ENCODE peak calls at places on chromosomes 13 and 19, in seven cellular contexts. C is SJSA1; R is CD8-positive, alpha-beta T cell; L is tibial nerve; B is CD8-positive, alpha-beta memory T cell; Z is lower lobe of right lung; X is tibial artery. S is an unnamed sample.
A peak's percentile ranks its signal among the peaks of the same experiment; 100 is the strongest.

GRCh38 chr13:112966776-112967175 is 2.2 kb upstream of the MCF2L start:
- DNase-seq in R (no peak), X (peak; percentile 37), C (no peak), B (no peak), Z (no peak), L (no peak), S (no peak)

GRCh38 chr19:6042776-6043726 is 65.1 kb upstream of the RANBP3 start:
- DNase-seq in X (no peak), R (no peak), Z (no peak), L (no peak), B (no peak), C (no peak), S (no peak)

GRCh38 chr13:40960721-40961120 is 58.4 kb downstream of the ELF1 start:
- DNase-seq in Z (no peak), C (no peak), R (no peak), L (no peak), B (no peak), X (no peak), S (no peak)

GRCh38 chr19:46998445-46999142 is 21.0 kb upstream of the NPAS1 start:
- DNase-seq in L (no peak), B (no peak), R (no peak), X (no peak), C (no peak), Z (no peak), S (no peak)

GRCh38 chr19:18419195-18419698 is at the start of gene SSBP4:
- DNase-seq in Z (peak; percentile 80), R (peak; percentile 61), C (peak; percentile 84), X (peak; percentile 85), B (peak; percentile 65), L (peak; percentile 66), S (peak; percentile 83)

GRCh38 chr13:113051641-113052040 is 54.0 kb upstream of the F7 start:
- DNase-seq in L (no peak), B (no peak), C (no peak), R (no peak), Z (peak; percentile 10), X (no peak), S (no peak)

GRCh38 chr13:26052136-26052736 is 420 bp upstream of the SHISA2 start:
- DNase-seq in R (no peak), Z (no peak), L (no peak), X (no peak), C (no peak), B (no peak), S (no peak)

GRCh38 chr19:1619703-1620102 is 14.4 kb upstream of the UQCR11 start:
- DNase-seq in B (no peak), R (no peak), C (no peak), L (no peak), Z (no peak), X (no peak), S (no peak)

GRCh38 chr19:55460670-55461258 is 678 bp downstream of the ISOC2 start:
- DNase-seq in X (peak; percentile 90), C (no peak), Z (peak; percentile 70), R (no peak), L (peak; percentile 83), B (peak; percentile 38), S (no peak)

GRCh38 chr19:40718774-40719391 is 2.0 kb downstream of the ITPKC start:
- DNase-seq in X (peak; percentile 87), Z (peak; percentile 91), B (no peak), L (peak; percentile 54), C (peak; percentile 15), R (no peak), S (no peak)

GRCh38 chr13:94416454-94417080 is 62.9 kb downstream of the DCT start:
- DNase-seq in R (no peak), X (no peak), B (no peak), Z (no peak), L (no peak), C (no peak), S (no peak)

GRCh38 chr19:14375055-14375581 is 6.1 kb upstream of the ADGRE5 start:
- DNase-seq in X (no peak), L (no peak), Z (peak; percentile 81), C (no peak), R (peak; percentile 79), B (peak; percentile 83), S (peak; percentile 96)

GRCh38 chr13:47945738-47946137 is 55.3 kb downstream of the SUCLA2 start:
- DNase-seq in C (no peak), X (no peak), R (no peak), Z (no peak), B (no peak), L (no peak), S (no peak)

GRCh38 chr13:50596776-50597203 is 246.7 kb downstream of the DLEU7 start:
- DNase-seq in L (no peak), B (no peak), C (no peak), Z (no peak), R (no peak), X (no peak), S (no peak)
- H3K4me1 ChIP-seq in L (no peaks in the 10 kb centered on the region), B (peaks cover 18% of the 10 kb centered on the region), C (peaks cover 22% of the 10 kb centered on the region), Z (no peaks in the 10 kb centered on the region), R (peaks cover 23% of the 10 kb centered on the region), X (no peaks in the 10 kb centered on the region), S (peaks cover 30% of the 10 kb centered on the region)

GRCh38 chr19:52095172-52096014 is at the start of gene ZNF841:
- DNase-seq in R (peak; percentile 83), C (peak; percentile 80), B (peak; percentile 81), X (peak; percentile 99), L (peak; percentile 90), Z (peak; percentile 95), S (peak; percentile 82)
- H3K27ac ChIP-seq in R (peak within 1 kb of the TSS; percentile 86), C (peak within 1 kb of the TSS; percentile 61), B (peak within 1 kb of the TSS; percentile 87), X (peak within 1 kb of the TSS; percentile 78), L (peak within 1 kb of the TSS; percentile 83), Z (peak within 1 kb of the TSS; percentile 83), S (peak within 1 kb of the TSS; percentile 81)

DNA sequence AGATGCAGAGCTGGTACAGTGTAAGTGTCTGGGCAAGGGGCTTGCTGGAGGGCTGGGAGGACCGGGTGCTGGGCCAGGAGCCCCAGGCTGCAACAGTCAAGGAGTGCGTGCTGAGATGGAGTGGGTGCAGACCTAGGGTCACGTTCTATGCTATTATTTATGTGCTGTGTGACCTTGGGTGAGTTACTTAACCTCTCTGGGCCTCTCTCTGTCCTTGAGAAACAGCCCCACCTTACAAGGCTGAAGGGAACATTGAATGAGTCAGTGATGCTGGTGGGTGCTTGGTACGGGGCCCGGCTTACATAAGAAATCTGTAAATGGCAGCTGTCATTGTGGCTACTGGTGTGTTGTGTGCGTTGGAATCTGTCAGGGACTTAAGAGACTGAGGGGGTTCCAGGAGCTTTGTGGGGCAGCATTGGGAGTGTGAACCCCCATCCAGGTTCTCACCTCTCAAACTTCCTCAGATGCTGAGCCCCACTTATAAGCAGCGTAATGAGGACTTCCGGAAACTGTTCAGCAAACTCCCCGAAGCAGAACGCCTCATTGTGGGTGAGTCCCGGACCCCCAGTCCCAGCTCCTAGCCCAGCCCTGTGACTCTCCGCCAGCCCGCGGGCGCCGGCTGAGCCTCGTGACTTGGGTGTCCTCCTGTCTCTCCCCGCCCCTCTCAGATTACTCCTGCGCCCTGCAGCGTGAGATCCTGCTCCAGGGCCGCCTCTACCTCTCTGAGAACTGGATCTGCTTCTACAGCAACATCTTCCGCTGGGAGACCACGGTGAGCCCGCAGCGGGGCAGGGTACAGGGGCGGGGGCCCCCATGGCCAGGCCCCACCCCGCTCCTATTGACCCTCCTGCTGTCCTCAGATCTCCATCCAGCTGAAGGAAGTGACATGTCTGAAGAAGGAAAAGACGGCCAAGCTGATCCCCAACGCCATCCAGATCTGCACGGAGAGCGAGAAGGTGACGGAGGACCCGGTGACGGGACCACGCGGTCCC is 9.6 kb downstream of the GRAMD1A start:
- DNase-seq in C (no peak), Z (no peak), B (no peak), L (no peak), R (no peak), X (no peak), S (no peak)
- H3K36me3 ChIP-seq in C (peaks cover 75% of the 10 kb centered on the region), Z (peaks cover 52% of the 10 kb centered on the region), B (peaks cover 36% of the 10 kb centered on the region), L (peaks cover 73% of the 10 kb centered on the region), R (peaks cover 23% of the 10 kb centered on the region), X (peaks cover 21% of the 10 kb centered on the region), S (peaks cover 33% of the 10 kb centered on the region)

GRCh38 chr19:12784871-12785430 is 6.3 kb upstream of the JUNB start:
- DNase-seq in R (peak; percentile 39), B (peak; percentile 46), L (no peak), X (no peak), C (peak; percentile 77), Z (no peak), S (peak; percentile 84)
- H3K4me1 ChIP-seq in R (peaks cover 60% of the 10 kb centered on the region), B (peaks cover 60% of the 10 kb centered on the region), L (peaks cover 69% of the 10 kb centered on the region), X (peaks cover 73% of the 10 kb centered on the region), C (peaks cover 81% of the 10 kb centered on the region), Z (peaks cover 82% of the 10 kb centered on the region), S (peaks cover 67% of the 10 kb centered on the region)

DNA sequence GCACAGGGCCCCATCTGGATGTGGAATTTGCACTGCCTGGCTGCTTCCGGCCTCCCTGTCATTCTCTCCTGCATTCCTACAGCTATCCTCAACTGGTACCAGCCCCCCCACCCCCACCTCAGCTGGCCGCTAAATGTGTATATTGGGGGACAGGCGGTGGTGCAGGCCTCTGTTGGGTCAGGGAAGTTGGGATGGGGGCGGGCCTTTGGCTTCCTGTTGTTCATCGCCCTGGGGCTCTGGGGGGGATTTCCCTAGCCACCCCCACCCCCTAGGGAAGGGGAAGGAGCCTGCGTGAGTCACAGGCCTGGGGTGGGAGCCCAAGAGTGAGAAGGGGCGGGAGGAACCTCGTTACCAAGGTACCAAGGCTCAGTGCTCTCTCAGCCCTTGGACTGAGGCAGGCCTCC is 10.6 kb downstream of the POU2F2 start:
- DNase-seq in R (peak; percentile 84), B (peak; percentile 59), C (peak; percentile 86), X (peak; percentile 81), L (peak; percentile 33), Z (peak; percentile 64), S (peak; percentile 52)
- H3K27ac ChIP-seq in R (peak overlapping the region; percentile 36), B (peak overlapping the region; percentile 64), C (peak overlapping the region; percentile 61), X (no peak overlapping the region), L (no peak overlapping the region), Z (no peak overlapping the region), S (peak overlapping the region; percentile 83)

GRCh38 chr13:104422668-104423067 is 1356.5 kb upstream of the SLC10A2 start:
- DNase-seq in R (no peak), B (no peak), L (no peak), X (no peak), C (no peak), Z (no peak), S (no peak)

GRCh38 chr13:104414771-104415170 is 1348.6 kb upstream of the SLC10A2 start:
- DNase-seq in R (no peak), L (no peak), Z (no peak), B (no peak), C (no peak), X (no peak), S (no peak)

GRCh38 chr13:104414181-104414580 is 1348.0 kb upstream of the SLC10A2 start:
- DNase-seq in L (no peak), C (no peak), R (no peak), X (no peak), B (no peak), Z (no peak), S (no peak)

DNA sequence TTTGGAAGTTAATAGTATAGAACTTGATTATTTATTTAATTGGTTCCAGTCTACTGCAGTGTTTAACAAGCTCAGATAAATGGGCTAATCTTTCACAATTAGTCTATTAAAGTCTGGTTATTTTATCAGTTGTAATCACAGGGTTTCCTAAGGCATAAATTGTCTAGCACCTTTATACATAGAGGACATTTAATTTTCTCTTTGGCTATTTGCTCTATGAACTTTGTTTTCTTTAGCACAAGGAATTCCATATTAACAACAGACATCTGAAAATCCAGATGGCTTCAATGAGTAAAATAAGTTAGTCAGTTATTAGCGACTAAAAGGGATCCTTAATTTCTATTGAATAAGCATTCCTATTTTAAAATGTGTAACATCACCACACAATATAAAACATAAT is 1350.8 kb upstream of the SLC10A2 start:
- DNase-seq in B (no peak), R (no peak), X (no peak), C (no peak), L (no peak), Z (no peak), S (no peak)
- H3K36me3 ChIP-seq in B (no peaks in the 10 kb centered on the region), R (no peaks in the 10 kb centered on the region), X (no peaks in the 10 kb centered on the region), C (no peaks in the 10 kb centered on the region), L (no peaks in the 10 kb centered on the region), Z (no peaks in the 10 kb centered on the region), S (no peaks in the 10 kb centered on the region)